ENCODE peak calls at places on chromosomes 6 and 20, in seven cellular contexts. T is breast epithelium, E is HepG2, H is vagina, X is GM12878, Q is spleen, M is sigmoid colon. J is an unnamed sample.

GRCh38 chr6:112320561-112321300 is 26.4 kb upstream of the RFPL4B start:
- DNase-seq in H (no peak), E (no peak), M (no peak), X (no peak), Q (no peak), T (no peak), J (no peak)

GRCh38 chr6:75952132-75952531 is 120.3 kb downstream of the IMPG1 start:
- DNase-seq in Q (no peak), H (no peak), E (no peak), T (no peak), X (no peak), M (no peak), J (no peak)

GRCh38 chr6:105488521-105489212 is 85.8 kb upstream of the PREP start:
- DNase-seq in E (no peak), Q (no peak), X (no peak), H (no peak), T (no peak), M (no peak), J (peak; percentile 22)

GRCh38 chr20:17605131-17605660 is 35.3 kb downstream of the DSTN start:
- DNase-seq in M (no peak), E (peak; percentile 80), H (no peak), Q (no peak), X (no peak), T (peak; percentile 25), J (no peak)

GRCh38 chr6:9890893-9891292 is 524.0 kb downstream of the TFAP2A start:
- DNase-seq in M (no peak), T (no peak), H (no peak), X (no peak), E (no peak), Q (no peak), J (no peak)

GRCh38 chr20:24994186-24994465 is 1.6 kb upstream of the APMAP start:
- DNase-seq in T (no peak), E (no peak), H (no peak), M (no peak), Q (no peak), X (no peak), J (no peak)

GRCh38 chr6:28111964-28112363 is 12.4 kb upstream of the ZSCAN16 start:
- DNase-seq in Q (no peak), T (no peak), H (no peak), M (no peak), X (no peak), E (no peak), J (no peak)

GRCh38 chr6:29814379-29815117 is 13.1 kb upstream of the HLA-G start:
- DNase-seq in T (no peak), E (no peak), M (no peak), Q (no peak), X (no peak), H (peak; percentile 69), J (no peak)

GRCh38 chr20:59063358-59064213 is 21.0 kb upstream of the PRELID3B start:
- DNase-seq in T (no peak), E (no peak), X (no peak), M (peak; percentile 84), Q (no peak), H (no peak), J (peak; percentile 13)

GRCh38 chr6:135062735-135063134 is 8.1 kb upstream of the HBS1L start:
- DNase-seq in Q (no peak), X (no peak), H (no peak), T (no peak), E (no peak), M (no peak), J (no peak)

GRCh38 chr6:157989541-157990289 is 8.1 kb downstream of the SYNJ2 start:
- DNase-seq in E (no peak), X (no peak), Q (peak; percentile 77), H (no peak), M (peak; percentile 90), T (peak; percentile 81), J (no peak)

GRCh38 chr6:36493859-36494258 is 51.1 kb downstream of the KCTD20 start:
- DNase-seq in X (no peak), T (no peak), Q (no peak), M (no peak), H (no peak), E (peak; percentile 88), J (peak; percentile 31)

GRCh38 chr6:44561062-44561591 is 173.6 kb downstream of the CDC5L start:
- DNase-seq in T (no peak), H (no peak), Q (no peak), E (no peak), M (no peak), X (no peak), J (peak; percentile 76)

GRCh38 chr6:47698342-47698787 is at the start of gene ADGRF4:
- DNase-seq in M (no peak), T (no peak), E (no peak), Q (no peak), X (no peak), H (no peak), J (no peak)

GRCh38 chr20:62358728-62359490 is 8.2 kb downstream of the LAMA5 start:
- DNase-seq in T (no peak), E (no peak), M (no peak), X (no peak), Q (no peak), H (no peak), J (no peak)

GRCh38 chr20:62358171-62358719 is 8.9 kb downstream of the LAMA5 start:
- DNase-seq in E (no peak), H (no peak), X (no peak), M (peak; percentile 78), T (no peak), Q (no peak), J (peak; percentile 67)

GRCh38 chr20:62360854-62361798 is 6.0 kb downstream of the LAMA5 start:
- DNase-seq in T (no peak), Q (no peak), M (peak; percentile 71), X (no peak), H (no peak), E (no peak), J (peak; percentile 90)

GRCh38 chr20:62357681-62358080 is 9.4 kb downstream of the LAMA5 start:
- DNase-seq in M (peak; percentile 76), T (no peak), H (no peak), Q (no peak), X (no peak), E (no peak), J (peak; percentile 48)

DNA sequence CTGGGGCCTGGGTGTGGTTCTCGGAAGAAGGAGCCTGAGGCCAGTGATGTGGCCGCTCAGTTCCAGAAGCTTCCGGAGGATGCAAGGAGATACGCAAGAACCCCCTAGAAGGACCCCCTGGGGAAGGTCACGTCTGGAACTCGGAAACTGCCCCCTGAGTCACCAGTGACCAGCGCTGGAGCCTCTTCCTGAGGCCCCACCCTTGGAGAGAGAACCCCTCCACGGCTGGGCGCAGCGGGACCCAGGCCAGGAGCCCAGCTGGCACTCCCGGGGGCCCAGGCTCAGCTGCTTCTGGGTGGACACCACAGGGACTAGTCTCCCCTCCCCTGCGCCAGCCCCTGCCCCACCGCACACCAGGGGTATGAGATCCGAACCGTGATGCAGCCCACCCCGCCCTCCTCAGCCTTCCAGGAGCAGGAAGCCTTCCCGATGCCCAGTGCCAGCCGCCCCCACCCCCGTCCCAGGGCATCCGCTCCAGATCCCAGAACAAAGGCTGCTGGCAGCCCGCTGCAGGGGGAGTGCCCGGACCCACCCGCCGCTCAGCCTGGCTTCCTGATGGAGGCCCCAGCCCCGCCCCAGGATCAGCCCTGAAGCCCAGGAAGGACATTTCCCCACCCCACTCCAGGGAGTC is 7.5 kb downstream of the LAMA5 start:
- DNase-seq in M (peak; percentile 75), X (no peak), H (no peak), Q (no peak), T (no peak), E (no peak), J (peak; percentile 86)
- TF ChIP-seq POLR2AphosphoS5 in M (peak; percentile 30), X (no peak), H (peak; percentile 59), Q (peak; percentile 62), T (peak; percentile 25), E (no peak), J (peak; percentile 69)

GRCh38 chr20:63284544-63284949 is 8.4 kb upstream of the COL20A1 start:
- DNase-seq in E (no peak), Q (no peak), M (no peak), X (no peak), T (no peak), H (no peak), J (peak; percentile 79)
- H3K4me3 ChIP-seq in E (no peak overlapping the region), Q (no peak overlapping the region), M (no peak overlapping the region), X (no peak overlapping the region), T (no peak overlapping the region), H (no peak overlapping the region), J (no peak overlapping the region)

GRCh38 chr6:131368077-131368911 is 204.7 kb upstream of the ARG1 start:
- DNase-seq in X (peak; percentile 9), Q (no peak), M (no peak), T (peak; percentile 43), H (no peak), E (no peak), J (no peak)
- TF ChIP-seq CTCF in X (no peak), Q (no peak), M (no peak), T (no peak), H (no peak), E (no peak), J (no peak)

GRCh38 chr6:92408350-92408749 is 1011.0 kb downstream of the EPHA7 start:
- DNase-seq in X (no peak), E (no peak), Q (no peak), H (no peak), T (no peak), M (no peak), J (no peak)
- TF ChIP-seq POLR2AphosphoS5 in X (no peak), E (no peak), Q (no peak), H (no peak), T (no peak), M (no peak), J (no peak)

J was measured in upper lobe of left lung.